ENCODE peak calls at places on chromosomes 12 and 14, in five cellular contexts. I is HepG2, Q is K562, K is SK-N-SH, X is GM12878. F is an unnamed sample.
A peak's percentile ranks its signal among the peaks of the same experiment; 100 is the strongest.

GRCh38 chr14:104132981-104133380 is 5.4 kb upstream of the KIF26A start:
- DNase-seq in X (no peak), K (peak; percentile 14), Q (no peak), I (no peak), F (no peak)

GRCh38 chr12:93482721-93483120 is 15.4 kb downstream of the MRPL42 start:
- DNase-seq in I (no peak), Q (no peak), X (no peak), K (no peak), F (no peak)

GRCh38 chr14:90883782-90884181 is 67.6 kb upstream of the TTC7B start:
- DNase-seq in X (no peak), I (no peak), K (no peak), Q (no peak), F (peak; percentile 31)

GRCh38 chr12:57461326-57461903 is 1.8 kb downstream of the GLI1 start:
- DNase-seq in K (peak; percentile 70), I (no peak), X (no peak), Q (peak; percentile 88), F (peak; percentile 57)

GRCh38 chr12:19382111-19382526 is 57.2 kb upstream of the AEBP2 start:
- DNase-seq in I (peak; percentile 9), K (no peak), X (peak; percentile 46), Q (no peak), F (peak; percentile 93)

GRCh38 chr12:112466011-112466422 is 47.3 kb downstream of the PTPN11 start:
- DNase-seq in K (no peak), I (peak; percentile 54), Q (no peak), X (no peak), F (no peak)

GRCh38 chr12:89333564-89334252 is 18.6 kb downstream of the DUSP6 start:
- DNase-seq in Q (no peak), K (no peak), I (no peak), X (no peak), F (no peak)

GRCh38 chr14:20857207-20857606 is 34.0 kb upstream of the RNASE3 start:
- DNase-seq in Q (no peak), X (no peak), I (no peak), K (no peak), F (no peak)

GRCh38 chr14:60229614-60230013 is 19.4 kb upstream of the PPM1A start:
- DNase-seq in I (no peak), Q (no peak), K (no peak), X (no peak), F (no peak)

GRCh38 chr14:72739446-72740405 is 154.2 kb downstream of the DPF3 start:
- DNase-seq in K (no peak), I (no peak), Q (no peak), X (no peak), F (no peak)

GRCh38 chr14:100010679-100011078 is 54.5 kb upstream of the EVL start:
- DNase-seq in K (no peak), Q (no peak), X (no peak), I (no peak), F (no peak)

GRCh38 chr12:123384994-123385376 is 1.1 kb downstream of the KMT5A start:
- DNase-seq in I (no peak), K (no peak), X (no peak), Q (no peak), F (peak; percentile 63)

GRCh38 chr14:102822311-102822863 is 45.1 kb downstream of the TRAF3 start:
- DNase-seq in I (no peak), Q (no peak), X (no peak), K (no peak), F (peak; percentile 28)

GRCh38 chr14:102824832-102825231 is 47.6 kb downstream of the TRAF3 start:
- DNase-seq in I (no peak), X (no peak), Q (no peak), K (no peak), F (peak; percentile 86)

GRCh38 chr14:102821252-102821651 is 44.0 kb downstream of the TRAF3 start:
- DNase-seq in Q (no peak), X (no peak), K (no peak), I (no peak), F (no peak)

GRCh38 chr14:102825307-102826095 is 48.3 kb downstream of the TRAF3 start:
- DNase-seq in X (no peak), I (no peak), K (no peak), Q (no peak), F (no peak)

DNA sequence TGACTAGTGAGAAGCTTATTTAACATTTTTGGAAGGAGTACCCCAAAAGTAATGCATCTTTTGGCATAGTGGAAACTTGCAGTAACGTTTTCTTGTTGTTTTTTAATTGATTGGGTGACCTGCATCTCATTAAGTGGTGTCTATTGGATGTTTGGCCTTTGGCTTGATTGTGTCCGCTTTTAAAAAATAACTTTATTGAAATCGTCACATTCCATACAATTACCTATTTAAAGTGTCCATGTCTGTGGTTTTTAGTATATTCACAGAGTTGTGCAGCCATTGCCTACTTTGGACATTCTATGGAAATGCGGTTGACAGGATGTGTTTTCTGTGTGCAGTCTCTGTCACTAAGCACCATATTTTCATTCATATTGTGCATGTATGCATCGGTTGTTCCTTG is 46.3 kb downstream of the TRAF3 start:
- DNase-seq in X (no peak), I (no peak), Q (no peak), K (no peak), F (no peak)
- TF ChIP-seq RAD21 in X (no peak), I (no peak), Q (no peak), K (no peak), F (no peak)

DNA sequence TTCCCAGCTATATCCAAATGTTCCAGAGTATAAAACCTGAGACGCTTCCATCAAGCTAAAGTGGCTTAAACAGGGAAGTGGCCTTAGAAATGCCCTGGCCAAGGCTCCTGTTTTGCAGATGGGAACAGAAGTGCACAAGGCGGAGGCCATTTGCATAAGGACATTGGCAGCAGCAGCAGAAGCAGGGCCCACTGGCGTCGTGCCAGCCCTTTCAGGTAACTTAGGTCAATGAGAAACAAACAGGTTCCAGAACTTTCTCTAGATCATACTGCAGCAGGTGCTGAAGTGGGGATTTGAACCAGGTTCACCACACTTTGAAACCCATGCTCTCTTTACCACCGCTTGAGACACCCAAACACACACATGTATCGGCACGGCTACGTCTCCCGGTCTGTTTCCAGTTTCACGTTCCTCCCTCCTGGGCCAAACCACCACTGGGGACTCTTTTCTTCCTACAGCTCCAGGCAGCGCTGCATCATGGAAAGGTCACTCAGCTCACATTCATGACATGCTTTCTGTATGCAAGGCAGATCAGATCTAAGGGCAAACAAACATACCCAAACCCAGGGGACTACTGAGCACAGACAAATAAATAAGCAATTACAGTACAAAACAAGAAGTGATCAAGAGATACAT is 46.0 kb upstream of the PLEKHG6 start:
- DNase-seq in Q (no peak), X (no peak), K (no peak), I (no peak), F (no peak)
- TF ChIP-seq MXI1 in Q (no peak), X (no peak), K (no peak), I (no peak), F (no peak)

DNA sequence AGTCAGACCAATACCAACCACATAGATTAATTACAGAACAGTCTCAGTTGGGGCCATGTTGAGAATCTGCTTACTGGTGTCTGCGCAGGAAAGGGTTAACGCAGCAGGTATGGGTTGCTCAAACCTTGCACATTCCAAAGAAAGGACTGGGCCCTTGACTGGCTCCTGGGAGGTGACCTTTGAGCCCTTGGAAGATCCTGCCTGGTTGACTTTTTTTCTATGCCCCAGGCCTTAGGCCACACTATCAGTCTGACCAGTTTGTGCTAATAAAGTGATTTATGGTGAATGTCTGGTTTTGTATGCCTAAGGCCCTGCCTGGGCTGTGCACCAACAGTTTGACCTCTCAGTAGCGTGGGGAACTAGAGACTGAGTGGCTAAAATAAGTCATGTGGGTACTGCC is 61.4 kb upstream of the SCN8A start:
- DNase-seq in Q (no peak), I (no peak), X (no peak), K (no peak), F (no peak)
- TF ChIP-seq RAD21 in Q (no peak), I (no peak), X (no peak), K (no peak), F (no peak)

GRCh38 chr12:111407371-111408115 is 1.8 kb downstream of the SH2B3 start:
- DNase-seq in K (peak; percentile 43), X (no peak), I (no peak), Q (no peak), F (no peak)

GRCh38 chr12:111405856-111406473 is at the start of gene SH2B3:
- DNase-seq in Q (peak; percentile 70), K (no peak), I (no peak), X (no peak), F (peak; percentile 48)

GRCh38 chr12:111405149-111405855 is 421 bp upstream of the SH2B3 start:
- DNase-seq in X (peak; percentile 86), I (peak; percentile 95), K (peak; percentile 99), Q (peak; percentile 98), F (peak; percentile 86)

GRCh38 chr12:111408116-111408440 is 2.4 kb downstream of the SH2B3 start:
- DNase-seq in K (no peak), X (no peak), Q (no peak), I (no peak), F (no peak)

DNA sequence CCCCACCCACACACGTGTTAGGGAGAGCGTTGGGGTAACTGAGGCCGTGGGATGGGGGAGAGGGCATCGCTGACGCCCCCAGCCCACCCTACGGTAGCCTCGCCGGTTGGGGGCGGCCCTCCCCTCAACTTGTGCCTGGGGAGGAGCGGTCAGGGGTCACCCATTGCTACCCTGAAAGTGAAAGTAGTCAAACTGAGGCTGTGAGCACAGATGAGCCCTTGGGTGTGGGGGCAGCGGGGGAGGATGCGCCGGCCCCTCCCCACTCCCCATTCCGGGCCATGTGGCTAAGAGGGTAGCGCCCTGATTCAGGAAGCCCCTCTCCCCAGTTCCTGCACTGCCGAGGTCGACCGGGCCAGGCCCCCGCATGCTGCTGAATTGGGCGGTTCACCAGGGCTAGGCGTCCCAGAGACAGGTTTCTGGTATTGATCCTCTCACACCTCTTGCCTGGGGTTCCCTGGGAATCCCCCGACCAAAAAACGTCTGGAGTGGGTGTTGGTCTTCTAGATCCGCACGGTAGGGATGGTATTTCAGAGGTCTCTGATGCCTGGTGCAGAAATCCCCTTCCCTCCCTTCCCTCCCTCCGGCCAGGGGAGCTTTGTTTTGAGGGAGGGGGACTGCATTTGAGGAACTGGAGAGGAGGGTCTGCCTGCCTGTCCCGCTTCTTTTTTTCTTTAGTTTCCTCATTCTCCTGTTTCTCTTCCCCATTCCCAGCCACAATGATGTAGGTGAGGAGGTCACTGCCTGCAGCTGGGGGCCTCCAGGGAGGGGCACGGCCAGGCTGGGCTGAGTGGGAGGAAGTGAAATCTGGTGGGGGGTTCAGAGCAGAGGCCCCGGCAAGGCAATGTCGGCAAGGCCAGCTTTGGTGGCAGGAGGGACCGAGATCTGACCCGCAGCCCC is 999 bp downstream of the SH2B3 start:
- DNase-seq in I (no peak), Q (no peak), K (peak; percentile 44), X (no peak), F (no peak)
- TF ChIP-seq MXI1 in I (no peak), Q (no peak), K (peak; percentile 19), X (no peak), F (no peak)

GRCh38 chr12:96883571-96883970 is 23.5 kb upstream of the NEDD1 start:
- DNase-seq in X (no peak), Q (no peak), I (no peak), K (no peak), F (peak; percentile 61)
- TF ChIP-seq RAD21 in X (no peak), Q (no peak), I (no peak), K (no peak), F (no peak)

F was measured in IMR-90.